ENCODE peak calls at places on chromosomes 4 and X, in nine cellular contexts. D, U, W, N, O, J, G, I and M are unnamed samples.

GRCh38 chrX:34810364-34810763 is 132.2 kb upstream of the FAM47B start:
- DNase-seq in G (peak; percentile 64), J (no peak), W (no peak), I (peak; percentile 28), D (no peak), O (peak; percentile 37), N (peak; percentile 38), U (no peak), M (no peak)

GRCh38 chr4:174437324-174437723 is 85.0 kb downstream of the HPGD start:
- DNase-seq in N (peak; percentile 13), O (peak; percentile 94), G (peak; percentile 86), U (no peak), W (no peak), D (no peak), I (peak; percentile 81), J (no peak), M (no peak)

GRCh38 chr4:80365928-80366327 is 30.4 kb downstream of the CFAP299 start:
- DNase-seq in D (peak; percentile 52), G (peak; percentile 82), I (peak; percentile 71), U (peak; percentile 62), O (peak; percentile 85), W (no peak), J (peak; percentile 16), N (peak; percentile 75), M (peak; percentile 64)

GRCh38 chr4:7392438-7393374 is 42.0 kb downstream of the PSAPL1 start:
- DNase-seq in O (peak; percentile 15), I (no peak), G (peak; percentile 12), J (no peak), N (peak; percentile 8), D (no peak), U (no peak), W (no peak), M (no peak)

GRCh38 chr4:2811830-2812599 is 19.1 kb downstream of the SH3BP2 start:
- DNase-seq in D (no peak), I (no peak), W (no peak), N (peak; percentile 71), G (no peak), J (no peak), U (peak; percentile 90), O (peak; percentile 20), M (no peak)

GRCh38 chr4:57910151-57910550 is 800.0 kb upstream of the IGFBP7 start:
- DNase-seq in W (no peak), J (no peak), N (no peak), U (no peak), D (no peak), G (no peak), I (no peak), O (no peak), M (no peak)

GRCh38 chr4:148273501-148273986 is 168.7 kb downstream of the NR3C2 start:
- DNase-seq in N (no peak), G (no peak), O (no peak), W (no peak), U (no peak), J (peak; percentile 14), I (peak; percentile 7), D (no peak), M (no peak)

GRCh38 chr4:54942735-54943134 is 182.7 kb downstream of the KDR start:
- DNase-seq in N (peak; percentile 40), G (no peak), U (no peak), O (no peak), J (no peak), I (no peak), W (no peak), D (no peak), M (no peak)

GRCh38 chr4:167730769-167731168 is 361.6 kb upstream of the ANXA10 start:
- DNase-seq in G (no peak), N (no peak), W (no peak), D (no peak), O (no peak), J (no peak), I (no peak), U (no peak), M (no peak)

GRCh38 chr4:99205104-99205979 is 13.7 kb downstream of the ADH6 start:
- DNase-seq in I (peak; percentile 83), D (no peak), N (peak; percentile 70), G (no peak), J (peak; percentile 85), U (no peak), O (peak; percentile 90), W (no peak), M (no peak)

GRCh38 chr4:90443231-90443630 is 316.0 kb downstream of the CCSER1 start:
- DNase-seq in W (no peak), U (no peak), O (no peak), I (peak; percentile 9), G (peak; percentile 81), J (no peak), D (no peak), N (no peak), M (no peak)

GRCh38 chrX:119617511-119618164 is 11.4 kb upstream of the NKRF start:
- DNase-seq in J (peak; percentile 40), N (no peak), O (no peak), G (no peak), I (no peak), D (no peak), W (no peak), U (no peak), M (no peak)

GRCh38 chr4:170716868-170717267 is 627.1 kb upstream of the AADAT start:
- DNase-seq in U (no peak), D (no peak), J (no peak), O (peak; percentile 10), W (no peak), G (peak; percentile 7), N (peak; percentile 4), I (no peak), M (no peak)

GRCh38 chrX:114959729-114960128 is 57.7 kb downstream of the IL13RA2 start:
- DNase-seq in U (no peak), D (no peak), O (peak; percentile 55), N (peak; percentile 35), G (peak; percentile 52), W (no peak), J (peak; percentile 3), I (peak; percentile 27), M (no peak)

GRCh38 chr4:127609484-127609883 is 23.3 kb upstream of the INTU start:
- DNase-seq in O (no peak), J (no peak), U (no peak), I (no peak), N (no peak), W (no peak), D (no peak), G (no peak), M (no peak)

GRCh38 chrX:81355436-81355835 is 153.5 kb downstream of the SH3BGRL start:
- DNase-seq in J (no peak), I (no peak), O (no peak), G (no peak), D (no peak), W (no peak), U (no peak), N (no peak), M (no peak)

GRCh38 chr4:85127653-85128052 is 161.2 kb upstream of the WDFY3 start:
- DNase-seq in D (peak; percentile 28), O (no peak), G (peak; percentile 45), W (no peak), U (no peak), J (peak; percentile 47), N (peak; percentile 38), I (peak; percentile 35), M (no peak)

GRCh38 chr4:125703443-125703842 is 388.7 kb downstream of the FAT4 start:
- DNase-seq in J (peak; percentile 56), I (peak; percentile 36), O (peak; percentile 54), N (peak; percentile 64), G (peak; percentile 29), W (no peak), D (no peak), U (no peak), M (no peak)

GRCh38 chrX:155880586-155881157 is 473 bp upstream of the VAMP7 start:
- DNase-seq in W (no peak), N (peak; percentile 11), O (peak; percentile 12), U (no peak), D (no peak), J (no peak), G (no peak), I (no peak), M (no peak)

GRCh38 chrX:53036149-53036548 is 12.4 kb upstream of the GPR173 start:
- DNase-seq in O (no peak), I (no peak), U (no peak), W (no peak), J (no peak), G (no peak), D (no peak), N (no peak), M (no peak)

DNA sequence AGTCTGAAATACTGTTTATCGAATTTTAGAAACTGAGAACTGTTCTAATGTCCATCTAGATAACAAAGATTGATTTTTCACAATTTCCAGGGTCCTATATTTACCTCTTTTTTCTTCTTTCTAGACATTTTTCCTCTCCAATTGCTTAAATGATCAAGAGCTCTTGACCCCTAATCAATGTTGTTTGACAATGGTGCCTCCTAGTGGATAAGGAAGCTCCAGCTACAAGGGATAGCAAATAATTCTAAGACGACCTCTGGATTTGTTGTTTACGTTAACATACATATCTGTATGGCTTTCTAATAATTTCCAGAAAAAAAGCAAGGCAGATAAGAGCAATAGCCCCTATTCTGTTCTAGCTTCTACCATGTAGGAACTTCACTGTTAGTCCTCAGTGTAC is 35.8 kb downstream of the GPR82 start:
- DNase-seq in U (no peak), O (peak; percentile 47), G (peak; percentile 39), I (peak; percentile 40), J (peak; percentile 53), W (no peak), D (no peak), N (peak; percentile 67), M (no peak)
- TF ChIP-seq CTCF in U (peak; percentile 43), O (peak; percentile 58), G (peak; percentile 68), I (peak; percentile 38), J (peak; percentile 71), W (no peak), D (peak; percentile 14), N (peak; percentile 64), M (no peak)

GRCh38 chr4:158769175-158769831 is 477 bp downstream of the FNIP2 start:
- DNase-seq in D (peak; percentile 18), N (peak; percentile 65), U (peak; percentile 76), W (no peak), O (no peak), I (peak; percentile 26), J (peak; percentile 28), G (peak; percentile 33), M (peak; percentile 59)
- TF ChIP-seq CTCF in D (no peak), N (no peak), U (no peak), W (no peak), O (no peak), I (no peak), J (no peak), G (no peak), M (no peak)

DNA sequence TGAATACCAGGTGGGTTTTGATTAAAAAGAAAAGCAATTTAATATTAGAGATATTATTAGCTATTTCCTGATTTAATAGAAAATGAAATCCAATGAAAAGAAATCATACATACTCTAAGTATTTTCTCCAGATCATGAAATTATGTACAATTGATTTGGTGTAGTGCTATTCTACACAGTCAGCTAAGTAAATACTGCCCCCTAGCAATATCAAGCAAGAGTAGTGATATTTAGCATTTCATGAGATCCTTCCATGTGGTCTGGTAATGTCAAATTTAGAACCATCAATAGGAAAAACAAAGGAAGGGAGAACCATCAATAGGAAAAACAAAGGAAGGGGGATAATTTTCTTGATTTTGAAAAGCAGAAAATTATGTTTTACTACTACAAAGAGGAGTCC is 114.6 kb downstream of the TBCK start:
- DNase-seq in W (no peak), G (peak; percentile 33), I (peak; percentile 27), U (no peak), O (peak; percentile 29), D (no peak), J (peak; percentile 55), N (peak; percentile 36), M (no peak)
- TF ChIP-seq CTCF in W (no peak), G (peak; percentile 71), I (peak; percentile 52), U (peak; percentile 46), O (peak; percentile 57), D (no peak), J (peak; percentile 75), N (peak; percentile 45), M (no peak)

GRCh38 chrX:1555370-1555769 is 18.4 kb upstream of the P2RY8 start:
- DNase-seq in O (no peak), W (no peak), D (no peak), I (no peak), N (no peak), U (peak; percentile 6), G (no peak), J (no peak), M (no peak)
- TF ChIP-seq CTCF in O (no peak), W (no peak), D (no peak), I (no peak), N (no peak), U (no peak), G (no peak), J (no peak), M (no peak)